ENCODE peak calls at places on chromosomes 6 and 20, in four cellular contexts. U is tibial nerve, D is GM12891, G is heart left ventricle. W is an unnamed sample.

GRCh38 chr20:62916703-62917476 is 9.4 kb downstream of the DIDO1 start:
- DNase-seq in U (no peak), D (no peak), G (no peak), W (no peak)

GRCh38 chr20:47164076-47164634 is 192.3 kb downstream of the ZMYND8 start:
- DNase-seq in U (no peak), D (no peak), G (no peak), W (no peak)

GRCh38 chr6:153058909-153059308 is 56.4 kb upstream of the MTRF1L start:
- DNase-seq in U (no peak), D (no peak), G (no peak), W (no peak)

GRCh38 chr6:11025911-11026635 is 18.0 kb downstream of the ELOVL2 start:
- DNase-seq in U (no peak), D (no peak), G (no peak), W (no peak)

GRCh38 chr6:75296811-75297779 is 12.5 kb upstream of the TMEM30A start:
- DNase-seq in U (no peak), D (no peak), G (no peak), W (no peak)

GRCh38 chr6:22145823-22146379 is 150.9 kb downstream of the PRL start:
- DNase-seq in U (no peak), D (no peak), G (no peak), W (no peak)

GRCh38 chr20:56764671-56765070 is 135.6 kb downstream of the TFAP2C start:
- DNase-seq in U (no peak), D (no peak), G (no peak), W (no peak)

GRCh38 chr6:13488015-13488895 is 855 bp upstream of the GFOD1 start:
- DNase-seq in U (peak), D (peak), G (peak), W (no peak)

GRCh38 chr20:40777653-40778052 is 88.6 kb upstream of the MAFB start:
- DNase-seq in U (no peak), D (no peak), G (no peak), W (no peak)

GRCh38 chr6:16731503-16732018 is 29.7 kb downstream of the ATXN1 start:
- DNase-seq in U (no peak), D (peak), G (no peak), W (no peak)

GRCh38 chr20:63545814-63546213 is 1.7 kb downstream of the SRMS start:
- DNase-seq in U (no peak), D (no peak), G (no peak), W (no peak)

GRCh38 chr6:162157157-162157556 is 570.4 kb downstream of the PRKN start:
- DNase-seq in U (no peak), D (no peak), G (no peak), W (no peak)

GRCh38 chr20:3093861-3094361 is 9.4 kb upstream of the AVP start:
- DNase-seq in U (no peak), D (no peak), G (no peak), W (no peak)

GRCh38 chr6:136696238-136696637 is 96.0 kb downstream of the MAP3K5 start:
- DNase-seq in U (no peak), D (no peak), G (no peak), W (no peak)

GRCh38 chr6:106134906-106135634 is 48.9 kb downstream of the PRDM1 start:
- DNase-seq in U (no peak), D (no peak), G (no peak), W (no peak)

GRCh38 chr6:144953552-144954240 is 668.6 kb downstream of the UTRN start:
- DNase-seq in U (no peak), D (no peak), G (no peak), W (peak)

GRCh38 chr6:107786179-107786578 is 37.9 kb downstream of the SCML4 start:
- DNase-seq in U (no peak), D (no peak), G (no peak), W (no peak)

GRCh38 chr20:1876217-1876921 is 18.8 kb upstream of the SIRPA start:
- DNase-seq in U (no peak), D (no peak), G (no peak), W (no peak)

GRCh38 chr6:157274116-157274470 is 49.2 kb downstream of the TMEM242 start:
- DNase-seq in U (no peak), D (peak), G (no peak), W (no peak)

GRCh38 chr6:15444881-15445280 is 199.0 kb downstream of the JARID2 start:
- DNase-seq in U (no peak), D (no peak), G (no peak), W (no peak)

GRCh38 chr6:25137497-25137896 is 141.7 kb upstream of the CARMIL1 start:
- DNase-seq in U (no peak), D (no peak), G (no peak), W (no peak)

GRCh38 chr6:25142506-25142905 is 136.7 kb upstream of the CARMIL1 start:
- DNase-seq in U (no peak), D (no peak), G (no peak), W (no peak)

GRCh38 chr6:25136879-25137278 is 142.3 kb upstream of the CARMIL1 start:
- DNase-seq in U (no peak), D (no peak), G (peak), W (no peak)

GRCh38 chr6:25138697-25139051 is 140.5 kb upstream of the CARMIL1 start:
- DNase-seq in U (no peak), D (no peak), G (no peak), W (no peak)

GRCh38 chr6:25138024-25138696 is 141.0 kb upstream of the CARMIL1 start:
- DNase-seq in U (no peak), D (no peak), G (peak), W (peak)
- TF ChIP-seq POLR2A in U (no peak), D (peak), G (no peak), W (peak)

GRCh38 chr6:26596579-26597388 is at the start of gene ABT1:
- DNase-seq in U (peak), D (peak), G (peak), W (peak)
- TF ChIP-seq POLR2A in U (peak), D (peak), G (no peak), W (peak)

GRCh38 chr6:31581511-31582229 is 554 bp downstream of the LTB start:
- DNase-seq in U (no peak), D (no peak), G (peak), W (no peak)
- TF ChIP-seq POLR2A in U (no peak), D (no peak), G (no peak), W (no peak)

GRCh38 chr6:36443951-36444428 is 1.2 kb downstream of the KCTD20 start:
- DNase-seq in U (no peak), D (peak), G (no peak), W (peak)

GRCh38 chr6:36443498-36443844 is 671 bp downstream of the KCTD20 start:
- DNase-seq in U (no peak), D (peak), G (no peak), W (no peak)

GRCh38 chr6:36441307-36441894 is 1.3 kb downstream of the PXT1 start:
- DNase-seq in U (peak), D (peak), G (peak), W (peak)

GRCh38 chr6:36442671-36443497 is at the start of the genes KCTD20 and PXT1:
- DNase-seq in U (peak), D (peak), G (peak), W (peak)

GRCh38 chr6:36442083-36442670 is 477 bp downstream of the PXT1 start:
- DNase-seq in U (no peak), D (no peak), G (no peak), W (no peak)
- TF ChIP-seq POLR2A in U (no peak), D (no peak), G (no peak), W (no peak)

DNA sequence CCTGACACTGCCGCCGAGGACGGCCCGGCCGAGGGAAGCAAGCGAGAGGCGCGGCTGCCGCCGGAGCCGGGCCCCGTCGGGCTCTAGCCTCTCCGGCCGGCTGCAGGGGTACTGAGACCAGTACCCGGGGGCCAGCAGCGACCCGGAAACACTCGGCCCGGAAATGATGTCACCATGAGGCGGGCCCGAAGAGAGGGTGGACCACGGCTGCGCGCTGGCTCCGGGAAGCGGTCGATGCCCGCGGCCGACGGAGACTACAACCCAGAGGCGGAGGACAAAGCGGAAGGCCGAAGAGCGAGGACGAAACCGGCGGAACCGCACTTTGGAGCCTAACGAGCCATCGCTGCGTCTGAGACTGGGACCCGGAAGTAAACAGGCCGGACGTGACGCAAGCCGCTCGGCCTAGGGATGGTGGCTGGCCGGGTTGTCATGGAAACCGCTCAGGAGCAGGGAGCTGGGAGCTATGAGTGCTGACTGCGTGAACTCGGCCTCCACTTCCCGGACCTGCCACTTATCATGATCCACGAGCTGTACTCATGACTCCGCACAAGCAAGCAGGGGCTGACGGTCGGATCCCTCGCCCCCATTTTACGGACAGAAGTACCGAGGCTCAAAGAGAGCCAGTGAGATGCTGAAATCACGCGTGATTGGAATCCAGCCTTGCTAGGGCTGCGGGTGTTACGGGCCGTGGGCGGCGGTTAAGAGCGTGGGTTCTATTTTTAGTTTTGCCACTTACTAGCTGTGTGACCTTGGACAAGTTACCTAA is at the start of gene SPATA2:
- DNase-seq in U (peak), D (peak), G (peak), W (peak)
- TF ChIP-seq POLR2A in U (peak), D (peak), G (no peak), W (peak)

GRCh38 chr20:33992923-33993799 is 550 bp upstream of the RALY start:
- DNase-seq in U (peak), D (peak), G (peak), W (peak)
- TF ChIP-seq POLR2A in U (no peak), D (peak), G (peak), W (peak)

DNA sequence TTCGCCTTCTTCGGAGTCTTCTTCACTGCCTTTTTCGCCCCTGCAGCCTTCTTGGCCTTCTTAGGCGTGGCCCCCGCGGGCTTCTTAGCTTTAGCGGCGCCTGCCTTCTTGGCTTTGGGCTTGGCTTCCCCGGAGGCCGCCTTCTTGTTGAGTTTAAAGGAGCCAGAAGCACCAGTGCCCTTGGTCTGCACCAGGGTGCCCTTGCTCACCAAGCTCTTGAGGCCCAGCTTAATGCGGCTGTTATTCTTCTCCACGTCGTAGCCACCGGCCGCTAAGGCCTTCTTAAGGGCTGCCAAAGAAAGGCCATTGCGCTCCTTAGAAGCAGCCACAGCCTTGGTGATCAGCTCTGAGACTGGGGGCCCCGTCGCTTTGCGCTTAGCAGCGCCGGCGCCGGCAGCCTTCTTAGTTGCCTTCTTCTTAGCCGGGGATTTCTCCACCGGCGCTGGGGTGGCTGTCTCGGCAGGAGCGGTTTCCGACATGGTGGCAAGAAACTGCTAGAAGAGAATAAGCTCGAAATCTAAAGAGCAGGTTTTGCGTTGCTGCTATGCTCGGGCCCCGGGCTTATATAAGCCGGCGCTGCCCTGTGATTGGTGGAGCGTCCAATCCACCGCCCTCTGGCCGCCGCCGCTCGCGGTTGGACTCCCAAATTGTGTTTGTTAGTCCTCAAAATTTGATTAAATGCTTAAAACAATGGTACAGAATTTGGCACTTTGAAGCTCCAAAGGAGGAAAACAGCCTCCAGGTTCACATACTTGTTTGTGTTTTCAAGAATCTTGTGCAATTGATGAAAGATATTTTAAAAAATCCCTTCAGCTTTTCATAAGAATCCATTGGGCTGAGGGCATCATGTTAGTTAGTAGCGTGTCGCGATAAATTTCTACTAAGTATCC is 44.9 kb downstream of the OR2B2 start:
- DNase-seq in U (no peak), D (no peak), G (peak), W (peak)
- TF ChIP-seq POLR2A in U (peak), D (peak), G (no peak), W (peak)

GRCh38 chr6:409370-409972 is 17.9 kb downstream of the IRF4 start:
- DNase-seq in U (no peak), D (no peak), G (no peak), W (no peak)
- TF ChIP-seq POLR2A in U (no peak), D (peak), G (no peak), W (no peak)